ENCODE peak calls at places on chromosomes 16 and 17, in seven cellular contexts. U, G, P, J, Q, L and M are unnamed samples.

GRCh38 chr17:50840311-50840851 is 5.0 kb downstream of the WFIKKN2 start:
- DNase-seq in L (no peak), G (no peak), U (no peak), J (no peak), P (no peak), Q (no peak), M (no peak)

GRCh38 chr17:65139045-65139764 is 2.0 kb downstream of the RGS9 start:
- DNase-seq in Q (no peak), J (no peak), G (no peak), L (no peak), P (no peak), U (no peak), M (no peak)

GRCh38 chr16:2206780-2207433 is 1.7 kb downstream of the MLST8 start:
- DNase-seq in G (no peak), P (no peak), U (no peak), Q (no peak), L (no peak), J (no peak), M (no peak)

GRCh38 chr16:65728172-65728571 is 606.3 kb upstream of the CDH11 start:
- DNase-seq in P (no peak), J (no peak), L (no peak), U (no peak), G (peak), Q (no peak), M (no peak)

GRCh38 chr16:29007865-29008593 is 23.2 kb downstream of the LAT start:
- DNase-seq in G (no peak), Q (peak), U (no peak), L (peak), P (no peak), J (peak), M (no peak)

GRCh38 chr17:77098884-77099545 is 41.8 kb upstream of the SEC14L1 start:
- DNase-seq in J (peak), G (no peak), L (peak), Q (peak), P (peak), U (no peak), M (no peak)

GRCh38 chr16:11087691-11088431 is 143.5 kb downstream of the CLEC16A start:
- DNase-seq in L (no peak), J (no peak), U (no peak), G (no peak), Q (peak), P (no peak), M (no peak)

GRCh38 chr16:84957792-84958191 is 53.5 kb downstream of the ZDHHC7 start:
- DNase-seq in J (no peak), P (no peak), Q (no peak), L (no peak), G (no peak), U (no peak), M (no peak)

GRCh38 chr16:5035909-5036227 is 2.1 kb upstream of the NAGPA start:
- DNase-seq in U (no peak), G (no peak), Q (no peak), L (no peak), P (no peak), J (no peak), M (no peak)

GRCh38 chr16:74437-75318 is 2.2 kb upstream of the RHBDF1 start:
- DNase-seq in G (no peak), J (no peak), Q (peak), U (no peak), P (no peak), L (no peak), M (no peak)

GRCh38 chr16:57192720-57193486 is 6.8 kb downstream of the RSPRY1 start:
- DNase-seq in G (no peak), Q (peak), L (peak), J (no peak), U (no peak), P (no peak), M (no peak)

GRCh38 chr17:45889579-45889978 is 4.8 kb upstream of the MAPT start:
- DNase-seq in P (no peak), U (peak), G (no peak), J (no peak), Q (no peak), L (no peak), M (peak)
- TF ChIP-seq CTCF in P (no peak), U (peak), G (no peak), J (peak), Q (no peak), L (no peak), M (no peak)

GRCh38 chr17:47785538-47786123 is 36.0 kb downstream of the OSBPL7 start:
- DNase-seq in P (no peak), L (peak), G (peak), U (no peak), J (no peak), Q (peak), M (peak)

GRCh38 chr17:47792457-47792856 is 29.1 kb downstream of the OSBPL7 start:
- DNase-seq in Q (no peak), G (no peak), J (no peak), L (no peak), U (no peak), P (no peak), M (no peak)

GRCh38 chr17:47792979-47793378 is 28.6 kb downstream of the OSBPL7 start:
- DNase-seq in L (no peak), Q (no peak), G (no peak), J (no peak), P (no peak), U (no peak), M (no peak)

GRCh38 chr17:47791025-47791424 is 30.6 kb downstream of the OSBPL7 start:
- DNase-seq in G (no peak), Q (no peak), P (no peak), L (no peak), U (no peak), J (no peak), M (no peak)

DNA sequence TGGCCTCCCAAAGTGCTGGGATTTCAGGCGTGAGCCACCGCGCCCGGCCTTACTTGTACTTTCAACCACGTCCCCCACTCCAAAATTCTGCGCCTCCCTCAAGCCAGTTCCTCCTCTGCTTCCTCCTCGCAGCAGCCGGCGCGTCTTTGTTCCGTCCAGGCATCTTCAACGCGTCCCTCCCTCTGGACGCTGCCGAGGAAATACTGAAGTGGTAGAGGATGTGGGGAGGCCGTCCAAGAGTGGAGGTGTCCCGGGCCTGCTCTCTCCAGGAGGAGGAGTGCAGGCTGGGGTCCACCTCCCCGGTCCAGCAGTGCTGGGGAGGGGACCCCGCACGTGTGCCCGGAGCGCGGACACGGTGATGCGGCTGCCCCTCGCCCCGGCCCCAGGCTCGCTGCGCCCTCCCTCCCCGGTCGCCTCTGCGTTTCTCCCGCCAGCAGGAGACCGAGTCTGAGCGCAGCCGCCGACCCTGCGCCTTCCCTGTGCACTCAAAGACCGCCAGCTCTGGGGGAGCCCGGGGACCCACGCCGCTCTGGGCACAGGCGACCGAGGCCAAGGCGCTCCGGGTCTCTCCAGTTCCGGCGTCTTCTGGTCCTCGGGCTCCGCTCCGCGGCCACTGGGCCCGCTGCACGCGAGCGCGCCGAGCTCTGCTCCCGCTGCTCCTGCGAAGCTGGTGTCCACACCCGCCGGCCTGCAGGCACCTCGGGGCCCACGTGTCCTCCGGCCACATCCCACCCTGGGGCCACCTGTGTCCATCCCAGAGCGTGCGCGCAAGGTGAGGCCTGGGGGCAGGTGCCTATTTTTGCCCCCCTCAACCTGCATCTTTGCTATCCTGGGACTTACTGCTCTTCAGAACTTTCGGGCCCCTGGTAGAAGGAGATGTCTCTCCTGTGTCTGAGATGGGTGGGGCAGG is 31.7 kb downstream of the OSBPL7 start:
- DNase-seq in P (peak), U (peak), J (peak), Q (peak), L (peak), G (peak), M (peak)
- TF ChIP-seq CTCF in P (no peak), U (peak), J (peak), Q (peak), L (peak), G (peak), M (no peak)

GRCh38 chr17:78362232-78362631 is 2.4 kb upstream of the SOCS3 start:
- DNase-seq in J (no peak), Q (no peak), U (no peak), P (no peak), L (no peak), G (no peak), M (no peak)

GRCh38 chr17:78364436-78365281 is 4.8 kb upstream of the SOCS3 start:
- DNase-seq in Q (no peak), L (peak), J (no peak), U (no peak), P (no peak), G (no peak), M (no peak)

GRCh38 chr17:78360371-78361226 is 722 bp upstream of the SOCS3 start:
- DNase-seq in L (peak), J (peak), Q (peak), G (peak), U (peak), P (peak), M (peak)

GRCh38 chr17:78361227-78361683 is 1.4 kb upstream of the SOCS3 start:
- DNase-seq in J (no peak), U (no peak), Q (no peak), G (no peak), P (no peak), L (no peak), M (no peak)

DNA sequence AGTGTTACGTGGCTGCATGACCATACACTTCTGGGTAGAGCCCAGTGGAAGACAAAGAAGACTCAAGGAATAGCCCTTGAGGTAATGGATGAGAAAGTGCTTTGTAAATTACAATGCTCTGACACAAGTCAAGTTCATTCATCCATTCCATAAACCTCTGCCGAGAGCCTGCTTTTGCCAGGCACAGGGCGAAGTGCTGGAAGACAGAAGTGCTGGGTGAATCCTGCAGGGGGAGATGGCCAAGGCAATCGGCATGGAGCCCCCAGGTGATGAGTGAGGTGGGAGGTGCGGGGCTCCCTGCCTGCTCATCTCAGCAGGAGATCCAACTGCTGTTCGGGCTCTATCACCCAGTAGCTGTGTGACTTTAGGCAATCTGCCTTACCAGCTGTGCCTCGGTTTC is 2.8 kb upstream of the SOCS3 start:
- DNase-seq in L (no peak), G (no peak), J (no peak), P (no peak), Q (no peak), U (no peak), M (no peak)
- TF ChIP-seq CTCF in L (peak), G (no peak), J (peak), P (no peak), Q (peak), U (peak), M (no peak)

GRCh38 chr17:8420041-8420934 is 15.4 kb upstream of the NDEL1 start:
- DNase-seq in L (peak), Q (peak), P (peak), J (no peak), U (no peak), G (peak), M (no peak)

GRCh38 chr17:8430966-8431365 is 4.7 kb upstream of the NDEL1 start:
- DNase-seq in Q (no peak), L (peak), P (no peak), G (no peak), J (no peak), U (peak), M (no peak)

GRCh38 chr17:8421571-8421970 is 14.1 kb upstream of the NDEL1 start:
- DNase-seq in P (no peak), G (no peak), J (no peak), L (no peak), U (no peak), Q (peak), M (no peak)

GRCh38 chr17:8426802-8427201 is 8.9 kb upstream of the NDEL1 start:
- DNase-seq in U (no peak), L (no peak), G (no peak), J (no peak), Q (no peak), P (no peak), M (no peak)

GRCh38 chr17:8426094-8426720 is 9.5 kb upstream of the NDEL1 start:
- DNase-seq in L (no peak), J (no peak), P (peak), Q (no peak), G (no peak), U (no peak), M (no peak)
- TF ChIP-seq CTCF in L (no peak), J (no peak), P (no peak), Q (no peak), G (no peak), U (no peak), M (no peak)

GRCh38 chr17:18117533-18117932 is 9.0 kb downstream of the MYO15A start:
- DNase-seq in G (no peak), L (no peak), P (no peak), J (no peak), U (no peak), Q (peak), M (no peak)
- TF ChIP-seq CTCF in G (no peak), L (no peak), P (no peak), J (no peak), U (no peak), Q (no peak), M (no peak)

GRCh38 chr17:49471089-49471683 is 23.9 kb upstream of the NGFR start:
- DNase-seq in U (no peak), P (no peak), G (peak), J (no peak), Q (peak), L (peak), M (no peak)
- TF ChIP-seq CTCF in U (no peak), P (no peak), G (no peak), J (no peak), Q (no peak), L (no peak), M (no peak)

GRCh38 chr16:62208934-62209333 is 172.7 kb upstream of the CDH8 start:
- DNase-seq in P (no peak), L (no peak), Q (no peak), J (no peak), G (no peak), U (no peak), M (no peak)

GRCh38 chr16:62201911-62202310 is 165.7 kb upstream of the CDH8 start:
- DNase-seq in Q (no peak), G (no peak), J (no peak), P (no peak), U (no peak), L (no peak), M (no peak)

GRCh38 chr16:62205459-62205858 is 169.2 kb upstream of the CDH8 start:
- DNase-seq in Q (no peak), L (no peak), P (no peak), U (no peak), G (no peak), J (no peak), M (no peak)
- TF ChIP-seq CTCF in Q (no peak), L (no peak), P (no peak), U (peak), G (no peak), J (no peak), M (no peak)

DNA sequence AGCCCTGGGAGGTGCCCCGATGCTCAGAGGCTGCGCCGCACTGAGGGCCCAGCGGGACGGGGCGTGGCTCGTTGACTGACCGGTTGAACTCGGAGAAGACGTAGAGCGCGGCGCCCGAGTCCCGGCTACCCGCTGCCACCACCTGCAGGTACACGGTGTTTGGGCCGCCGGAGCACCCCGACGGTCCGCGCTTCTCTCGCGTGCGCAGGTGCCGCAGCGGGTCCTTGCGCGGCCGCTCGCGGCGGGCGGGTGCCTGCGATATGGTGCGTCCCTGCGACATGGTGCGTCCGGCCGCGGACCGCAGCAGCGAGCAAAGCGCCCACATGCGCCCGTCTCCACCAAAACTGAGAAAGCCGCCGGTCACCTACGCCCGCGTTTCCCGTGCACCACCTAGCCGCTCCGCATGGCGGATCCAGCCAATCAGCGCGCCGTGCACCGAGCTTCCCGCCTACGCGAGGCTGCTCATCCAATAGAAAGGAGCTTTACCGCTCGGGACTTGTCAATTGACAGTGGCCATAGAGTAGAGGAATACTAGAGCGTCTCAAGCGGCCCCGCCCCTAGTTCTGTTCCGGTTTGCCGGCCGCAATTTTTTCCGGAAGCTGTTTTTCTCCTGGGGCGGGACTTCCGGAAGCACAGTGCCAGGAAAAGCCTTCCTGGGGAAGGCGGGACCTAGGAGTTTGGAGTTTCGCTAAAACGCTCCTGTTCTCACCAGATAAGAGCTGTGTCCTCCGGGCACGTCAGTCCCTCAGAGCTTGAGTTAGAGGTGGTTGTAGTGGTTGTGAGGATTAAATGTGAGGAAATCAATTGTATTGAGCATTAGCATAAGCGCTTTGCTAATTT is at the start of gene ELAC2:
- DNase-seq in G (peak), Q (peak), J (peak), L (peak), U (peak), P (peak), M (peak)
- TF ChIP-seq CTCF in G (no peak), Q (no peak), J (no peak), L (no peak), U (no peak), P (no peak), M (no peak)